ENCODE peak calls at places on chromosomes 4 and X, in six cellular contexts. One of them, this sample, is unnamed.

GRCh38 chrX:136711147-136711546 is 63.2 kb downstream of the CD40LG start:
- DNase-seq in GM06990: no peak
- DNase-seq in Right ventricle myocardium superior: no peak
- DNase-seq in stimulated activated CD4-positive, alpha-beta T cell treated with anti-CD3 and anti-CD28 coated beads, Interleukin-4, amount 100 ng/mL, for 1 hour: no peak
- DNase-seq in CD8-positive, alpha-beta T cell: peak; percentile 15
- DNase-seq in left colon: peak; percentile 35
- DNase-seq in this sample: no peak

GRCh38 chr4:1992468-1993168 is 16.2 kb downstream of the NELFA start:
- DNase-seq in GM06990: no peak
- DNase-seq in Right ventricle myocardium superior: no peak
- DNase-seq in stimulated activated CD4-positive, alpha-beta T cell treated with anti-CD3 and anti-CD28 coated beads, Interleukin-4, amount 100 ng/mL, for 1 hour: no peak
- DNase-seq in CD8-positive, alpha-beta T cell: no peak
- DNase-seq in left colon: no peak
- DNase-seq in this sample: no peak

GRCh38 chr4:153679476-153679875 is 4.6 kb upstream of the TLR2 start:
- DNase-seq in GM06990: no peak
- DNase-seq in Right ventricle myocardium superior: no peak
- DNase-seq in stimulated activated CD4-positive, alpha-beta T cell treated with anti-CD3 and anti-CD28 coated beads, Interleukin-4, amount 100 ng/mL, for 1 hour: no peak
- DNase-seq in CD8-positive, alpha-beta T cell: no peak
- DNase-seq in left colon: no peak
- DNase-seq in this sample: no peak

GRCh38 chr4:88244821-88245579 is 39.4 kb downstream of the PPM1K start:
- DNase-seq in GM06990: no peak
- DNase-seq in Right ventricle myocardium superior: peak; percentile 54
- DNase-seq in stimulated activated CD4-positive, alpha-beta T cell treated with anti-CD3 and anti-CD28 coated beads, Interleukin-4, amount 100 ng/mL, for 1 hour: peak; percentile 23
- DNase-seq in CD8-positive, alpha-beta T cell: peak; percentile 52
- DNase-seq in left colon: peak; percentile 13
- DNase-seq in this sample: no peak

GRCh38 chr4:67700119-67700873 is 659 bp downstream of the UBA6 start:
- DNase-seq in GM06990: no peak
- DNase-seq in Right ventricle myocardium superior: no peak
- DNase-seq in stimulated activated CD4-positive, alpha-beta T cell treated with anti-CD3 and anti-CD28 coated beads, Interleukin-4, amount 100 ng/mL, for 1 hour: no peak
- DNase-seq in CD8-positive, alpha-beta T cell: no peak
- DNase-seq in left colon: no peak
- DNase-seq in this sample: no peak

GRCh38 chr4:7429069-7429416 is 5.7 kb downstream of the PSAPL1 start:
- DNase-seq in GM06990: no peak
- DNase-seq in Right ventricle myocardium superior: peak; percentile 20
- DNase-seq in stimulated activated CD4-positive, alpha-beta T cell treated with anti-CD3 and anti-CD28 coated beads, Interleukin-4, amount 100 ng/mL, for 1 hour: no peak
- DNase-seq in CD8-positive, alpha-beta T cell: no peak
- DNase-seq in left colon: no peak
- DNase-seq in this sample: no peak

GRCh38 chrX:68417651-68418050 is 15.6 kb downstream of the OPHN1 start:
- DNase-seq in GM06990: no peak
- DNase-seq in Right ventricle myocardium superior: no peak
- DNase-seq in stimulated activated CD4-positive, alpha-beta T cell treated with anti-CD3 and anti-CD28 coated beads, Interleukin-4, amount 100 ng/mL, for 1 hour: no peak
- DNase-seq in CD8-positive, alpha-beta T cell: no peak
- DNase-seq in left colon: no peak
- DNase-seq in this sample: no peak

GRCh38 chr4:6362243-6362885 is 92.7 kb downstream of the WFS1 start:
- DNase-seq in GM06990: no peak
- DNase-seq in Right ventricle myocardium superior: no peak
- DNase-seq in stimulated activated CD4-positive, alpha-beta T cell treated with anti-CD3 and anti-CD28 coated beads, Interleukin-4, amount 100 ng/mL, for 1 hour: no peak
- DNase-seq in CD8-positive, alpha-beta T cell: no peak
- DNase-seq in left colon: no peak
- DNase-seq in this sample: no peak

GRCh38 chr4:52991452-52991851 is 129.3 kb downstream of the RASL11B start:
- DNase-seq in GM06990: no peak
- DNase-seq in Right ventricle myocardium superior: no peak
- DNase-seq in stimulated activated CD4-positive, alpha-beta T cell treated with anti-CD3 and anti-CD28 coated beads, Interleukin-4, amount 100 ng/mL, for 1 hour: no peak
- DNase-seq in CD8-positive, alpha-beta T cell: no peak
- DNase-seq in left colon: no peak
- DNase-seq in this sample: no peak

GRCh38 chr4:19657856-19658255 is 593.8 kb upstream of the SLIT2 start:
- DNase-seq in GM06990: no peak
- DNase-seq in Right ventricle myocardium superior: no peak
- DNase-seq in stimulated activated CD4-positive, alpha-beta T cell treated with anti-CD3 and anti-CD28 coated beads, Interleukin-4, amount 100 ng/mL, for 1 hour: no peak
- DNase-seq in CD8-positive, alpha-beta T cell: no peak
- DNase-seq in left colon: no peak
- DNase-seq in this sample: no peak

GRCh38 chr4:16914208-16914607 is 15.8 kb upstream of the LDB2 start:
- DNase-seq in GM06990: no peak
- DNase-seq in Right ventricle myocardium superior: no peak
- DNase-seq in stimulated activated CD4-positive, alpha-beta T cell treated with anti-CD3 and anti-CD28 coated beads, Interleukin-4, amount 100 ng/mL, for 1 hour: no peak
- DNase-seq in CD8-positive, alpha-beta T cell: no peak
- DNase-seq in left colon: no peak
- DNase-seq in this sample: no peak

GRCh38 chr4:176805155-176805554 is 12.4 kb upstream of the VEGFC start:
- DNase-seq in GM06990: no peak
- DNase-seq in Right ventricle myocardium superior: no peak
- DNase-seq in stimulated activated CD4-positive, alpha-beta T cell treated with anti-CD3 and anti-CD28 coated beads, Interleukin-4, amount 100 ng/mL, for 1 hour: no peak
- DNase-seq in CD8-positive, alpha-beta T cell: no peak
- DNase-seq in left colon: no peak
- DNase-seq in this sample: no peak

GRCh38 chrX:105480646-105481310 is 260.3 kb upstream of the TEX13A start:
- DNase-seq in GM06990: no peak
- DNase-seq in Right ventricle myocardium superior: no peak
- DNase-seq in stimulated activated CD4-positive, alpha-beta T cell treated with anti-CD3 and anti-CD28 coated beads, Interleukin-4, amount 100 ng/mL, for 1 hour: no peak
- DNase-seq in CD8-positive, alpha-beta T cell: no peak
- DNase-seq in left colon: no peak
- DNase-seq in this sample: no peak

GRCh38 chr4:71486550-71487323 is 147.9 kb downstream of the SLC4A4 start:
- DNase-seq in GM06990: no peak
- DNase-seq in Right ventricle myocardium superior: no peak
- DNase-seq in stimulated activated CD4-positive, alpha-beta T cell treated with anti-CD3 and anti-CD28 coated beads, Interleukin-4, amount 100 ng/mL, for 1 hour: no peak
- DNase-seq in CD8-positive, alpha-beta T cell: no peak
- DNase-seq in left colon: no peak
- DNase-seq in this sample: no peak

GRCh38 chr4:8697826-8698225 is 105.3 kb downstream of the CPZ start:
- DNase-seq in GM06990: no peak
- DNase-seq in Right ventricle myocardium superior: no peak
- DNase-seq in stimulated activated CD4-positive, alpha-beta T cell treated with anti-CD3 and anti-CD28 coated beads, Interleukin-4, amount 100 ng/mL, for 1 hour: no peak
- DNase-seq in CD8-positive, alpha-beta T cell: no peak
- DNase-seq in left colon: no peak
- DNase-seq in this sample: no peak

GRCh38 chr4:76571274-76571673 is 136.2 kb downstream of the SHROOM3 start:
- DNase-seq in GM06990: no peak
- DNase-seq in Right ventricle myocardium superior: no peak
- DNase-seq in stimulated activated CD4-positive, alpha-beta T cell treated with anti-CD3 and anti-CD28 coated beads, Interleukin-4, amount 100 ng/mL, for 1 hour: no peak
- DNase-seq in CD8-positive, alpha-beta T cell: no peak
- DNase-seq in left colon: no peak
- DNase-seq in this sample: peak; percentile 40

GRCh38 chr4:166535865-166536264 is 662.8 kb downstream of the TLL1 start:
- DNase-seq in GM06990: no peak
- DNase-seq in Right ventricle myocardium superior: no peak
- DNase-seq in stimulated activated CD4-positive, alpha-beta T cell treated with anti-CD3 and anti-CD28 coated beads, Interleukin-4, amount 100 ng/mL, for 1 hour: no peak
- DNase-seq in CD8-positive, alpha-beta T cell: no peak
- DNase-seq in left colon: no peak
- DNase-seq in this sample: no peak

GRCh38 chrX:138034136-138034535 is 468.2 kb downstream of the ZIC3 start:
- DNase-seq in GM06990: no peak
- DNase-seq in Right ventricle myocardium superior: no peak
- DNase-seq in stimulated activated CD4-positive, alpha-beta T cell treated with anti-CD3 and anti-CD28 coated beads, Interleukin-4, amount 100 ng/mL, for 1 hour: no peak
- DNase-seq in CD8-positive, alpha-beta T cell: no peak
- DNase-seq in left colon: no peak
- DNase-seq in this sample: no peak

GRCh38 chr4:101400096-101400495 is 52.8 kb upstream of the PPP3CA start:
- DNase-seq in GM06990: no peak
- DNase-seq in Right ventricle myocardium superior: no peak
- DNase-seq in stimulated activated CD4-positive, alpha-beta T cell treated with anti-CD3 and anti-CD28 coated beads, Interleukin-4, amount 100 ng/mL, for 1 hour: no peak
- DNase-seq in CD8-positive, alpha-beta T cell: no peak
- DNase-seq in left colon: no peak
- DNase-seq in this sample: no peak

GRCh38 chr4:24810016-24810415 is 14.6 kb downstream of the SOD3 start:
- DNase-seq in GM06990: no peak
- DNase-seq in Right ventricle myocardium superior: no peak
- DNase-seq in stimulated activated CD4-positive, alpha-beta T cell treated with anti-CD3 and anti-CD28 coated beads, Interleukin-4, amount 100 ng/mL, for 1 hour: no peak
- DNase-seq in CD8-positive, alpha-beta T cell: no peak
- DNase-seq in left colon: no peak
- DNase-seq in this sample: no peak

GRCh38 chr4:99968330-99968729 is 18.3 kb upstream of the H2AZ1 start:
- DNase-seq in GM06990: no peak
- DNase-seq in Right ventricle myocardium superior: no peak
- DNase-seq in stimulated activated CD4-positive, alpha-beta T cell treated with anti-CD3 and anti-CD28 coated beads, Interleukin-4, amount 100 ng/mL, for 1 hour: no peak
- DNase-seq in CD8-positive, alpha-beta T cell: no peak
- DNase-seq in left colon: no peak
- DNase-seq in this sample: no peak

GRCh38 chr4:74362347-74362746 is 2.6 kb upstream of the EREG start:
- DNase-seq in GM06990: no peak
- DNase-seq in Right ventricle myocardium superior: no peak
- DNase-seq in stimulated activated CD4-positive, alpha-beta T cell treated with anti-CD3 and anti-CD28 coated beads, Interleukin-4, amount 100 ng/mL, for 1 hour: no peak
- DNase-seq in CD8-positive, alpha-beta T cell: no peak
- DNase-seq in left colon: no peak
- DNase-seq in this sample: no peak

GRCh38 chrX:2507904-2508630 is 7.3 kb upstream of the DHRSX start:
- DNase-seq in GM06990: no peak
- DNase-seq in Right ventricle myocardium superior: no peak
- DNase-seq in stimulated activated CD4-positive, alpha-beta T cell treated with anti-CD3 and anti-CD28 coated beads, Interleukin-4, amount 100 ng/mL, for 1 hour: no peak
- DNase-seq in CD8-positive, alpha-beta T cell: no peak
- DNase-seq in left colon: peak; percentile 39
- DNase-seq in this sample: no peak

This sample was measured in body of pancreas.